ENCODE peak calls at places on chromosome 21, in seven cellular contexts. R is upper lobe of left lung, A is heart left ventricle, S is suprapubic skin, H is gastrocnemius medialis, Y is tibial nerve, V is lower leg skin. N is an unnamed sample.

GRCh38 chr21:44952929-44953627 is 13.2 kb downstream of the SLX9 start:
- DNase-seq in R (no peak), A (no peak), S (no peak), H (no peak), Y (no peak), V (no peak), N (no peak)

GRCh38 chr21:17396948-17397347 is 115.9 kb upstream of the CXADR start:
- DNase-seq in R (no peak), A (no peak), S (no peak), H (no peak), Y (no peak), V (no peak), N (no peak)

GRCh38 chr21:39675595-39675994 is 62.9 kb downstream of the B3GALT5 start:
- DNase-seq in R (no peak), A (no peak), S (no peak), H (no peak), Y (no peak), V (peak; percentile 64), N (no peak)

GRCh38 chr21:26320541-26320940 is 150.0 kb upstream of the APP start:
- DNase-seq in R (no peak), A (no peak), S (no peak), H (no peak), Y (no peak), V (no peak), N (no peak)

GRCh38 chr21:27466175-27466574 is 499.3 kb upstream of the ADAMTS5 start:
- DNase-seq in R (no peak), A (no peak), S (no peak), H (no peak), Y (no peak), V (no peak), N (no peak)

GRCh38 chr21:14685568-14685967 is 139.5 kb upstream of the SAMSN1 start:
- DNase-seq in R (no peak), A (no peak), S (no peak), H (no peak), Y (no peak), V (no peak), N (no peak)

GRCh38 chr21:14825405-14826032 is 239.3 kb downstream of the NRIP1 start:
- DNase-seq in R (no peak), A (no peak), S (no peak), H (no peak), Y (no peak), V (no peak), N (no peak)

GRCh38 chr21:38903578-38904193 is 98.0 kb downstream of the ETS2 start:
- DNase-seq in R (no peak), A (no peak), S (no peak), H (peak; percentile 74), Y (no peak), V (peak; percentile 87), N (no peak)

GRCh38 chr21:34812510-34813265 is 143.9 kb downstream of the CLIC6 start:
- DNase-seq in R (no peak), A (no peak), S (no peak), H (no peak), Y (no peak), V (no peak), N (no peak)

GRCh38 chr21:31182231-31183129 is 144.2 kb upstream of the KRTAP19-8 start:
- DNase-seq in R (no peak), A (no peak), S (no peak), H (no peak), Y (no peak), V (no peak), N (no peak)

GRCh38 chr21:41663805-41664788 is 102.8 kb downstream of the RIPK4 start:
- DNase-seq in R (peak; percentile 59), A (no peak), S (no peak), H (no peak), Y (no peak), V (peak; percentile 76), N (no peak)

GRCh38 chr21:32278518-32279376 is at the start of gene MIS18A:
- DNase-seq in R (peak; percentile 94), A (peak; percentile 98), S (peak; percentile 97), H (peak; percentile 86), Y (peak; percentile 91), V (peak; percentile 99), N (peak; percentile 80)
- TF ChIP-seq POLR2A in R (peak; percentile 68), A (peak; percentile 51), S (no peak), H (peak; percentile 33), Y (no peak), V (no peak), N (peak; percentile 79)

DNA sequence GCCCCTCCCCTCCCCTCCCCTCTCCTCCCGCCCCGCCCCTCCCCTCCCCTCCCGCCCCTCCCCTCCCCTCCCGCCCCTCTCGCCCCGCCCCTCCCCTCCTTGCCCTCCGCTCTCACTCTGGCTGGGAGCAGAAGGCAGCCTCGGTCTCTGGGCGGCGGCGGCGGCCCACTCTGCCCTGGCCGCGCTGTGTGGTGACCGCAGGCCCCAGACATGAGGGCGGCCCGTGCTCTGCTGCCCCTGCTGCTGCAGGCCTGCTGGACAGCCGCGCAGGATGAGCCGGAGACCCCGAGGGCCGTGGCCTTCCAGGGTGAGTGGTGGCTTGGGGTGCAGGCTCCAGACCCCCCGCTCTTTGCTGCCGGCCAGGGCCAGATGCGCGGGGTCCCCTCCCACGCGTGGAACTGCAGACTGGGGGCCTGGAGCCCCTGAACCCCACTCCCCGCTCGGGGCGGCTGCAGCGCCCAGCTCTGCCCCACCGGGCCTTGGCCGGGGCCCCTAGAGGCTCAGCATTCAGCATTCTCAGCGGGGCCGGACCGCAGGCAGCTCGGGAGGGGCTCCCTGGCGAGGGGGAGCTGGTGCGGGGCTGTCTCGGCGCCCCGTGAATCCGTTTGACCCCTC is at the start of gene COL6A1:
- DNase-seq in R (peak; percentile 50), A (peak; percentile 87), S (peak; percentile 83), H (no peak), Y (no peak), V (peak; percentile 93), N (peak; percentile 43)
- TF ChIP-seq POLR2A in R (no peak), A (peak; percentile 50), S (no peak), H (no peak), Y (no peak), V (no peak), N (no peak)

GRCh38 chr21:33541756-33542639 is at the start of gene GART:
- DNase-seq in R (peak; percentile 88), A (peak; percentile 91), S (peak; percentile 92), H (peak; percentile 78), Y (peak; percentile 74), V (peak; percentile 96), N (peak; percentile 56)
- TF ChIP-seq POLR2A in R (peak; percentile 66), A (peak; percentile 60), S (peak; percentile 44), H (peak; percentile 30), Y (peak; percentile 78), V (peak; percentile 61), N (peak; percentile 61)

DNA sequence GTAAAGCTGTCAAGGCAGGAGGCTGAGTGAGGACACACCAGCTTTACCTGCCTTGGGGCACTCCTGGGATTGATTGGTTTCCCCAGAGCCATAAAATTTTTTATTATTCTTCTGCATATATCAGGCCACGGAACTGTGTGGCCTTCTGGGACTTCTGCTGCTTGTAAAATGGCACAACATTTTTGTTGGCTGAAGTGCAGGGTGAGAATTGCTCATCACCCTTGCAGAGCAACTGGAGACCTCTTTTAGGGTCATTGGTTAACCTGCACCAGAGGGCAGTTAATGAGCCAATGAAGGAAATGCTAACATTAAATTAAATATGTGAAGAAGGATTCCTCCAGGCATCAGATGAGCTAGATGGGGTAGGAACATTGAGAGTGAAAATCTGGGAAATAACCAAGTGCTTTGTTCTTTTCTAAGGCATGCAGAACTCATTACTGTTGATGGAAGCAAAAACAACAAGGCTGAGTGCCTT is 87.7 kb downstream of the LTN1 start:
- DNase-seq in R (no peak), A (no peak), S (no peak), H (no peak), Y (no peak), V (no peak), N (no peak)
- TF ChIP-seq POLR2A in R (no peak), A (no peak), S (no peak), H (no peak), Y (no peak), V (no peak), N (no peak)

GRCh38 chr21:36989699-36990507 is 16.6 kb upstream of the RIPPLY3 start:
- DNase-seq in R (peak; percentile 94), A (peak; percentile 98), S (peak; percentile 90), H (peak; percentile 86), Y (peak; percentile 88), V (peak; percentile 97), N (peak; percentile 92)
- TF ChIP-seq POLR2A in R (no peak), A (peak; percentile 65), S (no peak), H (no peak), Y (no peak), V (no peak), N (peak; percentile 51)

GRCh38 chr21:42837421-42838211 is 41.7 kb downstream of the WDR4 start:
- DNase-seq in R (no peak), A (no peak), S (no peak), H (no peak), Y (no peak), V (peak; percentile 81), N (no peak)
- TF ChIP-seq POLR2A in R (no peak), A (no peak), S (no peak), H (no peak), Y (no peak), V (no peak), N (no peak)

GRCh38 chr21:36069713-36070573 is at the start of gene CBR1:
- DNase-seq in R (peak; percentile 97), A (peak; percentile 99), S (peak; percentile 97), H (peak; percentile 87), Y (peak; percentile 88), V (peak; percentile 97), N (peak; percentile 77)
- TF ChIP-seq POLR2A in R (peak; percentile 71), A (peak; percentile 91), S (no peak), H (peak; percentile 66), Y (peak; percentile 80), V (no peak), N (peak; percentile 59)

GRCh38 chr21:29098156-29098555 is 24.7 kb upstream of the CCT8 start:
- DNase-seq in R (no peak), A (no peak), S (no peak), H (no peak), Y (no peak), V (no peak), N (no peak)
- TF ChIP-seq POLR2A in R (no peak), A (no peak), S (no peak), H (no peak), Y (no peak), V (no peak), N (no peak)

DNA sequence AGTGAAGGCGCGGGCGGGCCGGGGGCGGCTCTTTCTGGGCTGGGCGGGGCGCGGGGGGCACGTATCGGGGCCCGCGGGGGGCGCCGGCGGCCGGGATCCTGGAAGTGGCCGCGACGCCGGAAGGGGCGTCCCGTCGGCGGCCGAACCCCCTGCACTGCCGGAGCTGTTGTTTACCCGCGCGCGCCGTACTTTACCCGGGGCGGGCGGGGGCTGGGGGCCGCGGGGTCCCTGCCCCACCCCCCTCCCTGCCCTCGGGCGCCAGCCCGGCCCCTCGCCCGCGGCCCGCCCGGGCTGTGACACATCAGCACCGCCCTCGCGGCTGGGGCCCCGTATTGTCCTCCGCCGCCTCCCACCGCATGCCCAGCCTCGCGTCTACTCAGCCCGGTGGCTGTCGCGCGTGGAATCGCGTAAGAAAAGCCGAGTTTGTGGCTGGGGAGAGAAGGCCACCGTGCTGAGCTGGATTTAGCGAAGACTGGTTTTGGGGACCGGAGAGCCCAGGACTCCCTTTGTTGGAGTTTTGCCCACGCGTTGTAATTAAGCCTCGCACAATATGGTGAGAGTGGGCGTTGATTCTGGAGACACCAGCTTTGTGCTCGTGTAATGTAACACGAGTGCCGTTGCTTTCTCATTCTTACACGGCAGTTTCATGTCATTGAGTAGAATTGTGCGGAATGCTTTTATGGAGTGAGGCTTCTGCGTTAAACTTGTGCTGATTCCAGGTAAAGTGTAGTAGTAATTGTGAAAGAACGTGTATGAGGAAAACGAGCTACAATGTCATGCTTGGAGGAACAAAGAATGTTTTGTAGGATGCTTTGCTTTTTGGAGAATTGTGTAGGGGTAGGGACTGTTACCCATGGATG is 554 bp downstream of the BACH1 start:
- DNase-seq in R (peak; percentile 71), A (peak; percentile 81), S (peak; percentile 88), H (peak; percentile 27), Y (peak; percentile 26), V (peak; percentile 94), N (peak; percentile 27)
- TF ChIP-seq POLR2A in R (no peak), A (no peak), S (no peak), H (no peak), Y (no peak), V (no peak), N (peak; percentile 43)